ENCODE peak calls at places on chromosome 4, in nine cellular contexts. O is nephron progenitor cell; T is body of pancreas; V is Caco-2; G is upper lobe of right lung; X is HFF-Myc; C is NCI-H1105; R is CD8-positive, alpha-beta T cell; H is BE2C. Y is an unnamed sample.

GRCh38 chr4:56728512-56728911 is 47.4 kb upstream of the HOPX start:
- DNase-seq in O (no peak), T (peak), V (peak), G (peak), X (peak), C (peak), R (no peak), H (no peak), Y (no peak)

GRCh38 chr4:182351485-182351884 is 108.3 kb downstream of the TENM3 start:
- DNase-seq in O (no peak), T (no peak), V (no peak), G (no peak), X (no peak), C (no peak), R (no peak), H (no peak), Y (no peak)

GRCh38 chr4:21507439-21507838 is 441.1 kb downstream of the KCNIP4 start:
- DNase-seq in O (no peak), T (no peak), V (no peak), G (no peak), X (no peak), C (no peak), R (no peak), H (no peak), Y (no peak)

GRCh38 chr4:13347517-13348125 is 136.5 kb downstream of the RAB28 start:
- DNase-seq in O (no peak), T (no peak), V (no peak), G (no peak), X (no peak), C (no peak), R (no peak), H (no peak), Y (no peak)

GRCh38 chr4:159101983-159102622 is 776 bp upstream of the RAPGEF2 start:
- DNase-seq in O (no peak), T (no peak), V (no peak), G (no peak), X (no peak), C (no peak), R (no peak), H (no peak), Y (no peak)

GRCh38 chr4:686371-687040 is 2.4 kb downstream of the SLC49A3 start:
- DNase-seq in O (no peak), T (no peak), V (no peak), G (peak), X (no peak), C (no peak), R (no peak), H (peak), Y (no peak)

GRCh38 chr4:122119739-122120138 is 32.4 kb upstream of the BLTP1 start:
- DNase-seq in O (no peak), T (no peak), V (no peak), G (no peak), X (no peak), C (no peak), R (no peak), H (no peak), Y (no peak)

GRCh38 chr4:25417014-25417413 is 40.0 kb downstream of the ANAPC4 start:
- DNase-seq in O (no peak), T (no peak), V (no peak), G (no peak), X (no peak), C (no peak), R (no peak), H (no peak), Y (no peak)

GRCh38 chr4:87304659-87305277 is 17.9 kb downstream of the HSD17B13 start:
- DNase-seq in O (no peak), T (peak), V (no peak), G (no peak), X (no peak), C (no peak), R (no peak), H (no peak), Y (no peak)

Y was measured in NCI-H2107.